ENCODE peak calls at places on chromosomes 7 and 10, in eight cellular contexts. X is testis; F is neural progenitor cell; I is lower lobe of right lung; T is naive thymus-derived CD4-positive, alpha-beta T cell; W is colonic mucosa; G is hepatocyte; D is PC-3. C is an unnamed sample.

GRCh38 chr10:110208614-110209398 is 1.4 kb downstream of the MXI1 start:
- DNase-seq in X (peak; percentile 60), F (peak; percentile 46), I (no peak), T (no peak), W (peak; percentile 57), G (peak; percentile 58), D (peak; percentile 27), C (no peak)

GRCh38 chr7:73330772-73331171 is 2.8 kb downstream of the FKBP6 start:
- DNase-seq in X (no peak), F (no peak), I (no peak), T (no peak), W (no peak), G (no peak), D (no peak), C (no peak)

GRCh38 chr10:97796651-97797050 is 24.9 kb upstream of the SFRP5 start:
- DNase-seq in X (no peak), F (no peak), I (no peak), T (peak; percentile 41), W (no peak), G (no peak), D (no peak), C (no peak)

GRCh38 chr10:29723704-29724103 is 88.9 kb upstream of the SVIL start:
- DNase-seq in X (no peak), F (no peak), I (no peak), T (no peak), W (no peak), G (no peak), D (no peak), C (no peak)

GRCh38 chr10:28201666-28202400 is 101.0 kb downstream of the MPP7 start:
- DNase-seq in X (no peak), F (no peak), I (no peak), T (no peak), W (no peak), G (no peak), D (peak; percentile 85), C (no peak)

GRCh38 chr7:15874774-15875173 is 188.3 kb upstream of the MEOX2 start:
- DNase-seq in X (no peak), F (no peak), I (no peak), T (no peak), W (no peak), G (no peak), D (no peak), C (no peak)

GRCh38 chr7:37118029-37118428 is 330.6 kb downstream of the ELMO1 start:
- DNase-seq in X (no peak), F (no peak), I (no peak), T (no peak), W (no peak), G (no peak), D (no peak), C (no peak)

GRCh38 chr7:81929386-81929785 is 159.5 kb upstream of the HGF start:
- DNase-seq in X (no peak), F (no peak), I (no peak), T (no peak), W (no peak), G (no peak), D (no peak), C (no peak)

GRCh38 chr7:137996386-137996851 is 5.5 kb downstream of the CREB3L2 start:
- DNase-seq in X (no peak), F (no peak), I (no peak), T (no peak), W (no peak), G (no peak), D (no peak), C (no peak)

GRCh38 chr10:93813507-93814465 is 56.0 kb downstream of the LGI1 start:
- DNase-seq in X (peak; percentile 81), F (peak; percentile 68), I (peak; percentile 61), T (peak; percentile 10), W (peak; percentile 75), G (peak; percentile 55), D (peak; percentile 71), C (peak; percentile 46)

GRCh38 chr10:108556176-108556575 is 1367.1 kb downstream of the XPNPEP1 start:
- DNase-seq in X (no peak), F (no peak), I (no peak), T (no peak), W (no peak), G (no peak), D (no peak), C (no peak)

GRCh38 chr10:113228570-113228969 is 278.5 kb downstream of the TCF7L2 start:
- DNase-seq in X (no peak), F (no peak), I (no peak), T (no peak), W (no peak), G (no peak), D (no peak), C (no peak)

GRCh38 chr7:134693256-134693655 is 46.6 kb downstream of the BPGM start:
- DNase-seq in X (no peak), F (no peak), I (no peak), T (no peak), W (no peak), G (peak; percentile 32), D (peak; percentile 66), C (no peak)

GRCh38 chr7:92854501-92855238 is 18.3 kb upstream of the CDK6 start:
- DNase-seq in X (no peak), F (no peak), I (no peak), T (no peak), W (no peak), G (no peak), D (no peak), C (no peak)

GRCh38 chr7:150405584-150406310 is 26.6 kb downstream of the ZNF775 start:
- DNase-seq in X (peak; percentile 36), F (peak; percentile 78), I (no peak), T (no peak), W (peak; percentile 59), G (peak; percentile 55), D (no peak), C (no peak)

GRCh38 chr10:26857991-26858706 is 2.6 kb downstream of the ABI1 start:
- DNase-seq in X (no peak), F (no peak), I (no peak), T (no peak), W (no peak), G (peak; percentile 10), D (no peak), C (no peak)

DNA sequence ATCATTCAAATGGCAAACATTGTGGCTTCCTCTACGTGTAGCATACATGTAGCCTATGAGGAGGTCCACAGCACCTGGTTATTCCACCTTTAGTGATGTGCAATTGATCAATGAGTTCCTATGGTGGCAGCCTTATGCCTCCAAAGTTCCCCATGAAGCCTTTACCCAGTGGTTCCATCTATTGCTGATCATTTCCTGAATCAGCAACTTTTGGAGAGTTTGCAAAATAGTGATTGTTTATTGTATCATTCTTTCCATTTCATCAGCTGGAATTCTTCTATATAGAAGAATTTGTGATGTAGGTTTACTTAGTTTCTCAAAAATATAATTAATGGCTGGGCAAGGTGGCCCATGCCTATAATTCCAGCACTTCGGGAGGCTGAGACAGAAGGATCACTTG is 380.2 kb upstream of the MKI67 start:
- DNase-seq in X (no peak), F (no peak), I (no peak), T (no peak), W (no peak), G (no peak), D (no peak), C (no peak)
- H3K27me3 ChIP-seq in X (no peaks in the 10 kb centered on the region), F (no peaks in the 10 kb centered on the region), I (peaks cover 8% of the 10 kb centered on the region), T (no peaks in the 10 kb centered on the region), W (no peaks in the 10 kb centered on the region), G (peaks cover 4% of the 10 kb centered on the region), D (no peaks in the 10 kb centered on the region), C (no peaks in the 10 kb centered on the region)

GRCh38 chr10:89306019-89306418 is 4.2 kb downstream of the IFIT2 start:
- DNase-seq in X (no peak), F (no peak), I (no peak), T (no peak), W (no peak), G (peak; percentile 13), D (no peak), C (no peak)

GRCh38 chr10:89302628-89303027 is 782 bp downstream of the IFIT2 start:
- DNase-seq in X (no peak), F (no peak), I (no peak), T (no peak), W (no peak), G (no peak), D (peak; percentile 42), C (no peak)

GRCh38 chr10:89301721-89302445 is at the start of gene IFIT2:
- DNase-seq in X (peak; percentile 28), F (no peak), I (no peak), T (peak; percentile 50), W (peak; percentile 53), G (peak; percentile 59), D (peak; percentile 71), C (peak; percentile 67)

GRCh38 chr10:89301231-89301630 is 615 bp upstream of the IFIT2 start:
- DNase-seq in X (peak; percentile 38), F (no peak), I (no peak), T (no peak), W (peak; percentile 35), G (no peak), D (peak; percentile 26), C (no peak)

GRCh38 chr10:89303161-89303560 is 1.3 kb downstream of the IFIT2 start:
- DNase-seq in X (no peak), F (no peak), I (no peak), T (no peak), W (no peak), G (no peak), D (no peak), C (no peak)
- H3K27me3 ChIP-seq in X (no peaks in the 10 kb centered on the region), F (no peaks in the 10 kb centered on the region), I (no peaks in the 10 kb centered on the region), T (no peaks in the 10 kb centered on the region), W (no peaks in the 10 kb centered on the region), G (no peaks in the 10 kb centered on the region), D (no peaks in the 10 kb centered on the region), C (no peaks in the 10 kb centered on the region)

GRCh38 chr10:101291254-101292193 is 62.3 kb upstream of the LBX1 start:
- DNase-seq in X (peak; percentile 72), F (peak; percentile 94), I (peak; percentile 59), T (peak; percentile 22), W (no peak), G (peak; percentile 85), D (peak; percentile 19), C (peak; percentile 16)
- H3K27me3 ChIP-seq in X (no peaks in the 10 kb centered on the region), F (peaks cover 100% of the 10 kb centered on the region), I (peaks cover 84% of the 10 kb centered on the region), T (peaks cover 15% of the 10 kb centered on the region), W (peaks cover 49% of the 10 kb centered on the region), G (peaks cover 86% of the 10 kb centered on the region), D (no peaks in the 10 kb centered on the region), C (peaks cover 32% of the 10 kb centered on the region)

DNA sequence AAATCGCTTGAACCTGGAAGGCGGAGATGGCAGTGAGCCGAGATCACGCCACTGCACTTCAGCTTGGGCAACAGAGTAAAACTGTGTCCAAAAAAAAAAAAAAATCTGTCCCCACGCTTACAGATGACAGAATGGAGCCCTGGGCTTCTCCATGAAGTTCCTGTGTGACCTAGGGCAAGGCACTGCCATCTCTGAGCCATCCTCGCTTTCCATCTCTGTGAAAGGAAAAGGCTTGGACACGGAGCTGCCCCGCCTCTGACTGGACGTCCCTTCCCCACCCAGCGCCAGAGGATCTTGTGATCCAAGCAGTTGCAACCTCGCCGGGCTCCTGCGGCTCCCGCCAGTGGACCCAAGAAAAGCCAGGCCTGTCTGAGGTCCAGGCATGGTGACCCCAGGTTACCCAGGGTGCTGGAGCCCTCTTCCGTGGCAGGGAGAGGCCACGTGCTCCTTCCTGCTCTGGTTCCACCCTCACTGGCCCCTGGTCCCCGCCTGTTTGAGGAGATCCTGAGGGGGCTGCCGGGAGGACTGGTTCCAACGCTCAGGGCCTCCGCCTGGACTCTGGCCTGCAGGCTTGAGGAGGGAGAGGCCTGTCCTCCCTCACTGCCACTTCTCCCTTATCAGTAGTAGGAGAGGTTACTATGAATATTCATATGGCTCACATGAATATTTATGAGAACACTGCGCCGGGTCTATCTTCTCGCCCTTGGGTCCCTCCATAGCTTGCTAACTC is 25.6 kb upstream of the ELFN1 start:
- DNase-seq in X (no peak), F (no peak), I (peak; percentile 29), T (no peak), W (no peak), G (no peak), D (no peak), C (no peak)
- H3K27me3 ChIP-seq in X (no peaks in the 10 kb centered on the region), F (no peaks in the 10 kb centered on the region), I (peaks cover 41% of the 10 kb centered on the region), T (no peaks in the 10 kb centered on the region), W (peaks cover 3% of the 10 kb centered on the region), G (no peaks in the 10 kb centered on the region), D (peaks cover 18% of the 10 kb centered on the region), C (no peaks in the 10 kb centered on the region)